ENCODE peak calls at places on chromosomes 5 and 9, in four cellular contexts. G is MM.1S, X is lung, J is Peyer's patch. N is an unnamed sample. For H3K4me1 and H3K9me3, the result is how much of the 10 kb centered on the place peaks cover.

GRCh38 chr5:135269224-135269623 is 129.8 kb downstream of the MACROH2A1 start:
- DNase-seq in G (no peak), J (no peak), X (no peak), N (no peak)

GRCh38 chr9:129173296-129174101 is 4.6 kb downstream of the IER5L start:
- DNase-seq in X (no peak), J (no peak), G (no peak), N (no peak)

GRCh38 chr5:137234973-137235943 is 263.9 kb downstream of the SPOCK1 start:
- DNase-seq in J (no peak), G (no peak), X (no peak), N (no peak)

GRCh38 chr5:113212244-113212920 is 222.4 kb downstream of the TSSK1B start:
- DNase-seq in G (no peak), J (no peak), X (no peak), N (no peak)

GRCh38 chr9:21853414-21853813 is 51.0 kb downstream of the MTAP start:
- DNase-seq in X (no peak), J (peak), G (no peak), N (peak)

GRCh38 chr9:108333406-108334031 is 522.3 kb downstream of the ACTL7B start:
- DNase-seq in J (no peak), G (no peak), X (no peak), N (no peak)

GRCh38 chr9:130680836-130681768 is 12.5 kb upstream of the EXOSC2 start:
- DNase-seq in G (peak), J (peak), X (peak), N (peak)

GRCh38 chr9:129995409-129996160 is 47.4 kb downstream of the FNBP1 start:
- DNase-seq in X (no peak), J (peak), G (no peak), N (no peak)

GRCh38 chr9:137127301-137128157 is 11.4 kb upstream of the GRIN1 start:
- DNase-seq in J (peak), G (peak), X (peak), N (peak)

GRCh38 chr5:132225165-132226032 is 2.3 kb downstream of the P4HA2 start:
- DNase-seq in X (peak), G (no peak), J (peak), N (peak)

GRCh38 chr9:92276223-92277007 is 17.1 kb downstream of the IARS1 start:
- DNase-seq in J (no peak), G (no peak), X (no peak), N (no peak)

GRCh38 chr5:65801332-65801731 is 79.3 kb downstream of the NLN start:
- DNase-seq in X (no peak), G (no peak), J (no peak), N (no peak)

GRCh38 chr9:120937127-120937526 is 10.5 kb upstream of the TRAF1 start:
- DNase-seq in X (no peak), G (no peak), J (no peak), N (no peak)

GRCh38 chr9:121620777-121621437 is 30.5 kb upstream of the DAB2IP start:
- DNase-seq in J (no peak), G (no peak), X (no peak), N (no peak)

GRCh38 chr9:112535364-112535763 is 48.7 kb downstream of the KIAA1958 start:
- DNase-seq in J (no peak), X (no peak), G (no peak), N (no peak)

GRCh38 chr9:117957267-117957666 is 253.1 kb downstream of the TLR4 start:
- DNase-seq in G (peak), X (no peak), J (no peak), N (no peak)

GRCh38 chr9:137164370-137165249 is 5.2 kb downstream of the LRRC26 start:
- DNase-seq in J (no peak), G (no peak), X (no peak), N (no peak)

GRCh38 chr9:19184144-19184917 is 46.2 kb upstream of the DENND4C start:
- DNase-seq in X (peak), J (peak), G (no peak), N (peak)

GRCh38 chr9:26229324-26230054 is 551.2 kb upstream of the TUSC1 start:
- DNase-seq in G (no peak), J (no peak), X (no peak), N (peak)

GRCh38 chr9:126872516-126872915 is 12.1 kb downstream of the ZBTB34 start:
- DNase-seq in X (no peak), G (no peak), J (no peak), N (no peak)

GRCh38 chr5:159571501-159572244 is 241.4 kb upstream of the IL12B start:
- DNase-seq in J (no peak), X (no peak), G (no peak), N (no peak)

GRCh38 chr9:18393340-18394130 is 80.4 kb upstream of the ADAMTSL1 start:
- DNase-seq in G (no peak), J (peak), X (peak), N (peak)

GRCh38 chr9:113274474-113275146 is 762 bp downstream of the CDC26 start:
- DNase-seq in J (no peak), G (peak), X (no peak), N (no peak)

GRCh38 chr9:74662616-74663015 is 165.5 kb downstream of the RORB start:
- DNase-seq in X (no peak), G (no peak), J (no peak), N (no peak)

GRCh38 chr5:123080215-123080614 is 8.8 kb upstream of the PRDM6 start:
- DNase-seq in J (no peak), G (no peak), X (no peak), N (no peak)

GRCh38 chr9:134996591-134997530 is 79.1 kb upstream of the FCN1 start:
- DNase-seq in J (no peak), X (no peak), G (no peak), N (no peak)

DNA sequence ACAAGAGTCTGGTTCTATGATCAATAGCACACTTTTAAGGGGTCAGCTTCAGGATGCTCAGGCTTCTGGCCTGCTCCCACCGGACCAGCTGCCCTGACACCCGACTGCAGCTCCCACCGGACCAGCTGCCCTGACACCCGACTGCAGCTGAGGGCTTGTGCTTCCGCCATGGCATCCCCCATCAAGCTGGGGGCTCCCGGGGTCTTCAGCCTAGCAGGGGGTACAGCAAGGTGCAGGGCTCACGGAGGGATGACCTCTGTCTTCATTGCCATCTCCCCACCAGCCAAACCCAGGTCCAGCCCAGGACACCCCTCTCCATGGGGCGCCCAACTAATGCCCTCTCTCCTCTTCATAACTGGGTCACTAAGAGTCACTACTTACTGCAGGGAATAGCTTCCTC is 1.9 kb downstream of the FLT4 start:
- DNase-seq in G (no peak), X (no peak), J (peak), N (no peak)
- H3K4me1 ChIP-seq in G (under half), X (under half), J (under half), N (under half)

GRCh38 chr5:53694520-53695022 is 134.1 kb downstream of the NDUFS4 start:
- DNase-seq in G (no peak), J (no peak), X (no peak), N (no peak)
- H3K9me3 ChIP-seq in G (under half), J (under half), X (under half), N (under half)

DNA sequence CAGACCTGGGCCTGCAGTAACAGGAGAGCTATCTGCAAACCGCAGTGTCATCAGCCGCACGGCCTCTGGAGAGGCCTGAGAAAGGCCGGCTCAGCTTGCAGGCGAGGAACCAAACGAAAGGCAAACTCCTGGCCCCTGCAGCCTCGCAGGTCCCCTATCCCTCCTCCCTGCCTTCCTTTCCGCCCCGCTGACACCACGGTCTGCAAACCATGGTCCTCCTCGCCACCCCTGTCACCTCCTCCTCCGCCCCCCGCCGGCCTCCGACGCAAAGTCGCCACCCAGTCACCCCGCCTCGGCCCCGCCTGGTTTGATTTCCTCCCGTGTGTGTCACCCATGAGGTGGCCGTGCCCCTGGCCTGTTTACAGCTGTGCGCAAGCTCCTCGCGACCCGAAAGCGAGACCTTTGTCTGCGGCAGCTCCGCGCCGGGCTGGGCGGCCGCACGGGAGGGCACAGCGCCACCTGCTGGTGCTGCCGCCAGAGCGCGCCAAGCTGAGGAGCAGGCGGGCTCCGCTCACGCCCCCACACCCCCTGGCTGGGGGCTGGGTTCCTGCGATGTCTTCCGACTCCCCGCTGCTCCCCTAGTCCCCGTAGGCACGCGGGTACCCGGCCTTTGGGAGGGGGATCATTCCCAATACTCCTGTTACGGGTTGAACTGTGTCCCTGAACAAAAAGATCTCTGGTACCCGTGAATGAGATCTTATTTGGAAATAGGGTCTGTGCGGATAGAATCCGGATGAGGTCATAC is 19.4 kb downstream of the GBGT1 start:
- DNase-seq in X (peak), G (peak), J (peak), N (peak)
- H3K4me1 ChIP-seq in X (under half), G (under half), J (under half), N (under half)

GRCh38 chr5:110221036-110221435 is 505.4 kb downstream of the TMEM232 start:
- DNase-seq in X (no peak), J (no peak), G (no peak), N (no peak)
- H3K9me3 ChIP-seq in X (under half), J (under half), G (under half), N (under half)